ENCODE peak calls at places on chromosomes 11 and 22, in four cellular contexts. One of them, this sample, is unnamed. For H3K4me1, the result is how much of the 10 kb centered on the place peaks cover.

GRCh38 chr11:19241260-19242183 is 777 bp upstream of the E2F8 start:
- DNase-seq in IMR-90: no peak
- DNase-seq in mesendoderm: peak
- DNase-seq in neuronal stem cell: peak
- DNase-seq in this sample: no peak

GRCh38 chr11:102229510-102230119 is 87.7 kb upstream of the BIRC3 start:
- DNase-seq in neuronal stem cell: no peak
- DNase-seq in mesendoderm: no peak
- DNase-seq in IMR-90: no peak
- DNase-seq in this sample: no peak

GRCh38 chr11:68083517-68083916 is 37.7 kb downstream of the CHKA start:
- DNase-seq in IMR-90: no peak
- DNase-seq in mesendoderm: no peak
- DNase-seq in neuronal stem cell: no peak
- DNase-seq in this sample: no peak

GRCh38 chr22:30539368-30539767 is 7.2 kb downstream of the SEC14L6 start:
- DNase-seq in IMR-90: no peak
- DNase-seq in mesendoderm: no peak
- DNase-seq in neuronal stem cell: no peak
- DNase-seq in this sample: no peak

GRCh38 chr22:19942071-19942885 is 660 bp upstream of the TXNRD2 start:
- DNase-seq in neuronal stem cell: no peak
- DNase-seq in IMR-90: peak
- DNase-seq in mesendoderm: no peak
- DNase-seq in this sample: peak

GRCh38 chr11:110818032-110818687 is 105.9 kb upstream of the ARHGAP20 start:
- DNase-seq in neuronal stem cell: no peak
- DNase-seq in mesendoderm: no peak
- DNase-seq in IMR-90: peak
- DNase-seq in this sample: peak

GRCh38 chr22:30286813-30287625 is 2.3 kb downstream of the CASTOR1 start:
- DNase-seq in mesendoderm: peak
- DNase-seq in IMR-90: peak
- DNase-seq in neuronal stem cell: peak
- DNase-seq in this sample: peak

GRCh38 chr11:72228844-72229231 is 4.3 kb downstream of the INPPL1 start:
- DNase-seq in mesendoderm: no peak
- DNase-seq in neuronal stem cell: no peak
- DNase-seq in IMR-90: no peak
- DNase-seq in this sample: no peak

GRCh38 chr11:59427068-59427382 is 812 bp upstream of the OR5A2 start:
- DNase-seq in neuronal stem cell: no peak
- DNase-seq in IMR-90: no peak
- DNase-seq in mesendoderm: peak
- DNase-seq in this sample: no peak

GRCh38 chr22:40128989-40129388 is 48.7 kb upstream of the TNRC6B start:
- DNase-seq in IMR-90: no peak
- DNase-seq in neuronal stem cell: no peak
- DNase-seq in mesendoderm: no peak
- DNase-seq in this sample: no peak

GRCh38 chr11:9210224-9210921 is 54.8 kb downstream of the DENND5A start:
- DNase-seq in IMR-90: no peak
- DNase-seq in mesendoderm: peak
- DNase-seq in neuronal stem cell: no peak
- DNase-seq in this sample: no peak

GRCh38 chr11:65871811-65872548 is 620 bp downstream of the EFEMP2 start:
- DNase-seq in neuronal stem cell: peak
- DNase-seq in IMR-90: no peak
- DNase-seq in mesendoderm: peak
- DNase-seq in this sample: peak

GRCh38 chr11:59556115-59556882 is 45.0 kb downstream of the OR4D9 start:
- DNase-seq in mesendoderm: peak
- DNase-seq in neuronal stem cell: peak
- DNase-seq in IMR-90: peak
- DNase-seq in this sample: peak

GRCh38 chr11:3108183-3108721 is 51.0 kb upstream of the CARS1 start:
- DNase-seq in IMR-90: no peak
- DNase-seq in neuronal stem cell: no peak
- DNase-seq in mesendoderm: no peak
- DNase-seq in this sample: no peak

GRCh38 chr11:128715691-128716153 is 21.9 kb downstream of the FLI1 start:
- DNase-seq in mesendoderm: peak
- DNase-seq in neuronal stem cell: no peak
- DNase-seq in IMR-90: peak
- DNase-seq in this sample: peak

GRCh38 chr11:26332572-26332915 is 614 bp downstream of the ANO3 start:
- DNase-seq in mesendoderm: no peak
- DNase-seq in IMR-90: no peak
- DNase-seq in neuronal stem cell: no peak
- DNase-seq in this sample: no peak

GRCh38 chr11:125108469-125108868 is 3.0 kb downstream of the TMEM218 start:
- DNase-seq in IMR-90: peak
- DNase-seq in neuronal stem cell: no peak
- DNase-seq in mesendoderm: no peak
- DNase-seq in this sample: no peak

GRCh38 chr11:61574611-61575010 is 6.3 kb downstream of the SYT7 start:
- DNase-seq in mesendoderm: no peak
- DNase-seq in neuronal stem cell: no peak
- DNase-seq in IMR-90: no peak
- DNase-seq in this sample: no peak

GRCh38 chr11:126403039-126403438 is 47.6 kb downstream of the ST3GAL4 start:
- DNase-seq in neuronal stem cell: no peak
- DNase-seq in IMR-90: no peak
- DNase-seq in mesendoderm: peak
- DNase-seq in this sample: no peak

GRCh38 chr11:127052420-127052819 is 51.9 kb upstream of the KIRREL3 start:
- DNase-seq in IMR-90: no peak
- DNase-seq in neuronal stem cell: peak
- DNase-seq in mesendoderm: peak
- DNase-seq in this sample: no peak

GRCh38 chr11:1729692-1730011 is 20.7 kb downstream of the IFITM10 start:
- DNase-seq in neuronal stem cell: no peak
- DNase-seq in IMR-90: no peak
- DNase-seq in mesendoderm: no peak
- DNase-seq in this sample: no peak

GRCh38 chr11:61963016-61963281 is 4.5 kb downstream of the FTH1 start:
- DNase-seq in neuronal stem cell: no peak
- DNase-seq in IMR-90: peak
- DNase-seq in mesendoderm: peak
- DNase-seq in this sample: peak

GRCh38 chr11:78647986-78648875 is 73.6 kb upstream of the NARS2 start:
- DNase-seq in mesendoderm: peak
- DNase-seq in IMR-90: no peak
- DNase-seq in neuronal stem cell: no peak
- DNase-seq in this sample: no peak

GRCh38 chr11:117916956-117917355 is 12.2 kb downstream of the TMPRSS13 start:
- DNase-seq in neuronal stem cell: no peak
- DNase-seq in mesendoderm: no peak
- DNase-seq in IMR-90: no peak
- DNase-seq in this sample: no peak

GRCh38 chr22:30046716-30047363 is 33.4 kb upstream of the HORMAD2 start:
- DNase-seq in IMR-90: no peak
- DNase-seq in neuronal stem cell: no peak
- DNase-seq in mesendoderm: no peak
- DNase-seq in this sample: no peak

GRCh38 chr11:1113405-1114201 is 38.9 kb downstream of the MUC2 start:
- DNase-seq in neuronal stem cell: no peak
- DNase-seq in IMR-90: no peak
- DNase-seq in mesendoderm: no peak
- DNase-seq in this sample: no peak

GRCh38 chr11:87428266-87428665 is 390.5 kb downstream of the TMEM135 start:
- DNase-seq in IMR-90: peak
- DNase-seq in mesendoderm: no peak
- DNase-seq in neuronal stem cell: no peak
- DNase-seq in this sample: no peak

GRCh38 chr11:111604392-111605009 is 2.3 kb downstream of the SIK2 start:
- DNase-seq in IMR-90: peak
- DNase-seq in mesendoderm: peak
- DNase-seq in neuronal stem cell: peak
- DNase-seq in this sample: peak

GRCh38 chr11:60954421-60954820 is 2.4 kb upstream of the SLC15A3 start:
- DNase-seq in mesendoderm: no peak
- DNase-seq in neuronal stem cell: no peak
- DNase-seq in IMR-90: no peak
- DNase-seq in this sample: no peak

GRCh38 chr22:48706934-48707748 is 1120.5 kb downstream of the BRD1 start:
- DNase-seq in mesendoderm: no peak
- DNase-seq in IMR-90: no peak
- DNase-seq in neuronal stem cell: no peak
- DNase-seq in this sample: no peak

GRCh38 chr11:71404209-71404608 is 44.0 kb downstream of the DHCR7 start:
- DNase-seq in mesendoderm: no peak
- DNase-seq in neuronal stem cell: no peak
- DNase-seq in IMR-90: no peak
- DNase-seq in this sample: no peak

GRCh38 chr22:32887293-32887692 is 85.8 kb downstream of the TIMP3 start:
- DNase-seq in mesendoderm: no peak
- DNase-seq in IMR-90: no peak
- DNase-seq in neuronal stem cell: no peak
- DNase-seq in this sample: no peak

GRCh38 chr11:83063073-83063754 is 8.5 kb downstream of the RAB30 start:
- DNase-seq in IMR-90: peak
- DNase-seq in neuronal stem cell: no peak
- DNase-seq in mesendoderm: peak
- DNase-seq in this sample: peak

GRCh38 chr11:12179521-12179920 is 69.1 kb downstream of the MICAL2 start:
- DNase-seq in neuronal stem cell: no peak
- DNase-seq in IMR-90: no peak
- DNase-seq in mesendoderm: no peak
- DNase-seq in this sample: no peak

DNA sequence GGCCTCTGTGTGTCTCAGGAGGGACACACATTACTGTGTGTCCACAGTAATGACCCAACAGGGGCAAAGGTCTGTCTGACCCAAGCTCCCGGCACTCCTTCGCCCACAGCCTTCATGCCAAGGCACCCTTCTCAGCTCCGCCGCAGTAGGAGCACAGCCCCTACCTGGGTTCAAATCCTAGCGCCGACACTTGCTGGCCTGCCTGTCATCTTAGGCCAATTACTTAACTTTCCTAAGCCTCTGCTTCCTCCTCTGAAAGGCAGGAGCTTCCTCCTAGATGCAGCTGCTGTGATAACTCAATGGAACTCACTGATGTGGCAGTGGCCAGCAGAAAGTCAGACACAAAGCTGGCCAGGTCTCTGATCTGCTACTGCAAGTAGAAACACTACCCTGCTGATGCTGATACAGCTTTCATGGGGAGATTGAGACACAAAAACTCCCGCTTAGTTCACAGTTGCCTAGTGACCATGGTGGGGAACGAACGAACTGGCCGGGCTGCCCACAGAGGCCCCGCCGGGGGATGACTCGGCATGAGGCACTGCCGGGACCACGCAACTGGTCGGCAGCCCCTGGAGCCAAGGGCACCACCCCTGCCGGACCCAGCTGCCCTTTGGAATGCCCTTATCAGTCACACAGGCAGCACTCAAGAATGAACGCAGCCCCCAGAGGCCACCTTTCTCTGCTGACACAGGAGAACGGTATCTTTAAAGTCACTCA is 8.1 kb downstream of the EHD1 start:
- DNase-seq in neuronal stem cell: no peak
- DNase-seq in mesendoderm: peak
- DNase-seq in IMR-90: peak
- DNase-seq in this sample: peak
- H3K4me1 ChIP-seq in neuronal stem cell: under half
- H3K4me1 ChIP-seq in mesendoderm: under half
- H3K4me1 ChIP-seq in IMR-90: under half
- H3K4me1 ChIP-seq in this sample: half or more

GRCh38 chr11:114208371-114208770 is 87.8 kb upstream of the NNMT start:
- DNase-seq in neuronal stem cell: no peak
- DNase-seq in mesendoderm: no peak
- DNase-seq in IMR-90: no peak
- DNase-seq in this sample: no peak

GRCh38 chr11:114209343-114209742 is 86.9 kb upstream of the NNMT start:
- DNase-seq in IMR-90: no peak
- DNase-seq in neuronal stem cell: peak
- DNase-seq in mesendoderm: no peak
- DNase-seq in this sample: no peak

GRCh38 chr11:114213622-114214021 is 82.6 kb upstream of the NNMT start:
- DNase-seq in mesendoderm: peak
- DNase-seq in IMR-90: no peak
- DNase-seq in neuronal stem cell: no peak
- DNase-seq in this sample: no peak

GRCh38 chr11:114209904-114210303 is 86.3 kb upstream of the NNMT start:
- DNase-seq in IMR-90: no peak
- DNase-seq in mesendoderm: no peak
- DNase-seq in neuronal stem cell: peak
- DNase-seq in this sample: no peak

GRCh38 chr11:114211444-114212122 is 84.6 kb upstream of the NNMT start:
- DNase-seq in mesendoderm: no peak
- DNase-seq in IMR-90: no peak
- DNase-seq in neuronal stem cell: peak
- DNase-seq in this sample: no peak
- H2BK120ac ChIP-seq in mesendoderm: no peak
- H2BK120ac ChIP-seq in IMR-90: no peak
- H2BK120ac ChIP-seq in neuronal stem cell: no peak
- H2BK120ac ChIP-seq in this sample: no peak

GRCh38 chr11:35548925-35549561 is 23.6 kb upstream of the PAMR1 start:
- DNase-seq in mesendoderm: peak
- DNase-seq in neuronal stem cell: peak
- DNase-seq in IMR-90: peak
- DNase-seq in this sample: peak
- H3K4me1 ChIP-seq in mesendoderm: under half
- H3K4me1 ChIP-seq in neuronal stem cell: under half
- H3K4me1 ChIP-seq in IMR-90: under half
- H3K4me1 ChIP-seq in this sample: under half

GRCh38 chr11:20541503-20541902 is 57.9 kb upstream of the SLC6A5 start:
- DNase-seq in IMR-90: no peak
- DNase-seq in mesendoderm: no peak
- DNase-seq in neuronal stem cell: no peak
- DNase-seq in this sample: no peak

GRCh38 chr11:20547411-20547810 is 52.0 kb upstream of the SLC6A5 start:
- DNase-seq in mesendoderm: no peak
- DNase-seq in IMR-90: no peak
- DNase-seq in neuronal stem cell: no peak
- DNase-seq in this sample: no peak

DNA sequence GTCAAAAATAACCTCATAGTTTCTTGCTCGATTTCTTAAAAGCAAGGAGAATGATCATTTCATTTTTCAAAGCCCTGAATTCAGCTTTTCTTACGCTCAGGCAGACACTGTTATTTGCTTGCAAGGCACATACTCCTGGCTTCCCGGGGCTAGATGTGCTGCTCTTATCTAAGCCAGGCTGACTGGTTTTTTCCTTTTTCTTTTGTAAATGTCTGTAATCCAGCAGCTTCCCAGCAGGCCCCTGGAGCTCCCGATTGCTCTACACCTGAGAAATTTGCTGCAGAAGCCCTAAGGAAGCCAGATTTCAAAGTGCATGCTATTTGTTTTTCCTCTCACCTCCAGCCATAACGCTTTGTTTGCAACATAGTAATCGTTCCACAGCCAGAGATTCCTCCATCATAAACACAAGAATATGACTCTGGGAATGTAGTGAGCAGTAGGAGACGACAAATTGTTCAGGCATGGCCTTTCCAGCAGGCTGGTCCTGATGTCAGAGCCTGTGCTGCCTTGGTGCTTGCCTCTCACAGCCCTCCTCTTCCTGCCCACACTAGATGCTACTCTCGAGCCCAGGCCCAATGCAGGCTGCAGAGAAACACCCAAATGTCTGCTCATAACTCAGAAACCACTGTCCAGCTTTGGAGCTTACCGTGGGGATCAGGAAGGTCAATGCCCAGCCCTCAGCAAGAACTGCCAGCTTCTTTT is 54.7 kb upstream of the SLC6A5 start:
- DNase-seq in neuronal stem cell: no peak
- DNase-seq in IMR-90: no peak
- DNase-seq in mesendoderm: peak
- DNase-seq in this sample: no peak
- H2BK120ac ChIP-seq in neuronal stem cell: no peak
- H2BK120ac ChIP-seq in IMR-90: no peak
- H2BK120ac ChIP-seq in mesendoderm: no peak
- H2BK120ac ChIP-seq in this sample: no peak

This sample was measured in mesenchymal stem cell.